ENCODE peak calls at places on chromosomes 4 and X, in ten cellular contexts. N is mucosa of descending colon, D is IMR-90, Z is body of pancreas, V is pancreas, C is ascending aorta, S is psoas muscle, Q is HCT116, H is K562, I is right atrium auricular region. O is an unnamed sample. For H3K36me3, the result is how much of the 10 kb centered on the place peaks cover.

GRCh38 chr4:122450847-122451246 is 5.7 kb downstream of the IL2 start:
- DNase-seq in N (no peak), D (peak), Z (no peak), V (no peak), C (no peak), S (no peak), Q (peak), H (peak), I (no peak), O (no peak)

GRCh38 chr4:106034205-106034604 is 138.9 kb downstream of the NPNT start:
- DNase-seq in N (no peak), D (no peak), Z (no peak), V (no peak), C (no peak), S (no peak), Q (no peak), H (no peak), I (no peak), O (no peak)

GRCh38 chr4:46372878-46373277 is 17.1 kb downstream of the GABRA2 start:
- DNase-seq in N (no peak), D (no peak), Z (no peak), V (no peak), C (no peak), S (no peak), Q (no peak), H (no peak), I (no peak), O (no peak)

GRCh38 chrX:34631826-34632225 is 25.3 kb downstream of the TMEM47 start:
- DNase-seq in N (no peak), D (peak), Z (no peak), V (no peak), C (no peak), S (no peak), Q (no peak), H (no peak), I (no peak), O (no peak)

GRCh38 chr4:104938624-104939023 is 208.1 kb upstream of the TET2 start:
- DNase-seq in N (no peak), D (no peak), Z (no peak), V (no peak), C (no peak), S (no peak), Q (no peak), H (no peak), I (no peak), O (no peak)

GRCh38 chr4:159856451-159856850 is 753.6 kb downstream of the RAPGEF2 start:
- DNase-seq in N (no peak), D (no peak), Z (no peak), V (no peak), C (no peak), S (no peak), Q (no peak), H (no peak), I (no peak), O (no peak)

GRCh38 chr4:55547461-55547770 is 707 bp upstream of the CLOCK start:
- DNase-seq in N (peak), D (no peak), Z (no peak), V (no peak), C (no peak), S (no peak), Q (no peak), H (no peak), I (no peak), O (peak)

GRCh38 chr4:161256716-161257115 is 907.1 kb downstream of the FSTL5 start:
- DNase-seq in N (no peak), D (no peak), Z (no peak), V (no peak), C (no peak), S (no peak), Q (peak), H (no peak), I (no peak), O (no peak)

GRCh38 chrX:140502491-140503229 is 2.2 kb downstream of the SOX3 start:
- DNase-seq in N (no peak), D (no peak), Z (no peak), V (no peak), C (no peak), S (no peak), Q (no peak), H (no peak), I (no peak), O (no peak)

GRCh38 chr4:62881210-62881609 is 1528.0 kb downstream of the TECRL start:
- DNase-seq in N (no peak), D (no peak), Z (no peak), V (no peak), C (no peak), S (no peak), Q (no peak), H (no peak), I (no peak), O (no peak)

GRCh38 chrX:23327104-23327503 is 7.5 kb upstream of the PTCHD1 start:
- DNase-seq in N (no peak), D (no peak), Z (no peak), V (no peak), C (no peak), S (no peak), Q (no peak), H (no peak), I (no peak), O (no peak)

GRCh38 chr4:19300213-19300612 is 951.5 kb upstream of the SLIT2 start:
- DNase-seq in N (no peak), D (peak), Z (no peak), V (no peak), C (no peak), S (no peak), Q (no peak), H (no peak), I (no peak), O (no peak)

GRCh38 chr4:53490965-53491622 is 100.2 kb downstream of the LNX1 start:
- DNase-seq in N (no peak), D (peak), Z (peak), V (no peak), C (no peak), S (no peak), Q (peak), H (peak), I (peak), O (no peak)

GRCh38 chr4:54961357-54961975 is 163.9 kb downstream of the KDR start:
- DNase-seq in N (no peak), D (peak), Z (no peak), V (no peak), C (no peak), S (no peak), Q (peak), H (peak), I (no peak), O (no peak)

GRCh38 chr4:163380703-163381102 is 37.0 kb downstream of the NPY5R start:
- DNase-seq in N (no peak), D (no peak), Z (no peak), V (no peak), C (no peak), S (no peak), Q (no peak), H (no peak), I (no peak), O (no peak)

GRCh38 chr4:74366367-74366891 is 1.5 kb downstream of the EREG start:
- DNase-seq in N (no peak), D (no peak), Z (no peak), V (no peak), C (no peak), S (no peak), Q (no peak), H (no peak), I (no peak), O (no peak)

GRCh38 chrX:17433965-17434364 is 59.0 kb downstream of the NHS start:
- DNase-seq in N (no peak), D (no peak), Z (no peak), V (no peak), C (no peak), S (no peak), Q (no peak), H (no peak), I (no peak), O (no peak)

GRCh38 chr4:88457307-88458090 is 580 bp downstream of the HERC5 start:
- DNase-seq in N (peak), D (no peak), Z (peak), V (peak), C (no peak), S (peak), Q (peak), H (no peak), I (no peak), O (peak)

GRCh38 chr4:88452941-88453340 is 4.0 kb upstream of the HERC5 start:
- DNase-seq in N (no peak), D (no peak), Z (no peak), V (no peak), C (no peak), S (no peak), Q (no peak), H (peak), I (no peak), O (no peak)

GRCh38 chr4:88458091-88458740 is 1.3 kb downstream of the HERC5 start:
- DNase-seq in N (no peak), D (no peak), Z (no peak), V (no peak), C (no peak), S (no peak), Q (no peak), H (no peak), I (no peak), O (no peak)

GRCh38 chr4:88451205-88451604 is 5.7 kb upstream of the HERC5 start:
- DNase-seq in N (no peak), D (no peak), Z (no peak), V (no peak), C (no peak), S (no peak), Q (no peak), H (no peak), I (no peak), O (no peak)

DNA sequence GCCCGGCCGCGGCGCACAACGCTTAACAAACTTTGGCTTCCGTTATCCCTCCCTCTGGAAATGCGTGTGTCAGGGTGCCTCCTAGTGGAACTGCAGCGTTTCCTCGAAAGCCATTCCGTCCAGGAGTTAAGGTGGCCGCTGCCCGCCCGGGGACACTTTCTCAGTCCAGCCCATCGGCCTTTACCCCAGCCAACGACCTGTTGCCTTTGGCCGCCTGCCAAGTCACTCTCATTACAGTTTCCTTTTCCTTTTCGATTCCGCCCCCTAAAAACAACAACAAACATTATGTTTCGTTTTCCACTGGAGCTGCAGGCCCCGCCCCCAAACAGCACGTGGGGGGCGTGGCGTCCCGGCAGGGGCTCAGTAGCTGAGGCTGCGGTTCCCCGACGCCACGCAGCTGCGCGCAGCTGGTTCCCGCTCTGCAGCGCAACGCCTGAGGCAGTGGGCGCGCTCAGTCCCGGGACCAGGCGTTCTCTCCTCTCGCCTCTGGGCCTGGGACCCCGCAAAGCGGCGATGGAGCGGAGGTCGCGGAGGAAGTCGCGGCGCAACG is at the start of gene HERC5:
- DNase-seq in N (peak), D (peak), Z (peak), V (peak), C (peak), S (peak), Q (peak), H (peak), I (peak), O (peak)
- TF ChIP-seq CTCF in N (peak), D (peak), Z (peak), V (peak), C (peak), S (peak), Q (peak), H (peak), I (peak), O (peak)

GRCh38 chr4:1222938-1223690 is 25.8 kb downstream of the CTBP1 start:
- DNase-seq in N (no peak), D (no peak), Z (no peak), V (no peak), C (no peak), S (no peak), Q (no peak), H (no peak), I (no peak), O (no peak)
- H3K36me3 ChIP-seq in N (under half), D (half or more), Z (under half), V (under half), C (half or more), S (under half), Q (under half), H (half or more), I (half or more), O (half or more)

DNA sequence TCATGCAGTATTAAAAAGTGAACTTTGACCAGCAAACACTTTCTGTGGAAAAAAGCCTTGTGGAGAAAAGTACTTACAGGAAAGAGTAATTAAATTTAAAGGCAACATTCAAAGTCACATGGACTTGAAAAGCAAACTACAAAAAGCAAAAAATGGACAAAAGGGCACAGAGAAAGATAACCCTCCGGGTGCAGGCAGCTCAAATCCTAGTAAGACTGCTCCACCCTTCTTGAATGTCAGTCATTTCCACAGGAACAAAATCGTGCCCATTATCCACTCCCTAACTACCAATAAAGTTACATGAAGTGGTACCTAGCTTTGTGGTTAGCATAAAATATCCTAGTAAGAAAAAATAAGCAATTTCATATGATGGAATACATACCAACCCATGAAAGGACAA is 43.4 kb downstream of the MAML3 start:
- DNase-seq in N (no peak), D (no peak), Z (no peak), V (no peak), C (no peak), S (no peak), Q (no peak), H (no peak), I (no peak), O (no peak)
- TF ChIP-seq CTCF in N (no peak), D (no peak), Z (no peak), V (no peak), C (no peak), S (no peak), Q (no peak), H (no peak), I (no peak), O (no peak)

DNA sequence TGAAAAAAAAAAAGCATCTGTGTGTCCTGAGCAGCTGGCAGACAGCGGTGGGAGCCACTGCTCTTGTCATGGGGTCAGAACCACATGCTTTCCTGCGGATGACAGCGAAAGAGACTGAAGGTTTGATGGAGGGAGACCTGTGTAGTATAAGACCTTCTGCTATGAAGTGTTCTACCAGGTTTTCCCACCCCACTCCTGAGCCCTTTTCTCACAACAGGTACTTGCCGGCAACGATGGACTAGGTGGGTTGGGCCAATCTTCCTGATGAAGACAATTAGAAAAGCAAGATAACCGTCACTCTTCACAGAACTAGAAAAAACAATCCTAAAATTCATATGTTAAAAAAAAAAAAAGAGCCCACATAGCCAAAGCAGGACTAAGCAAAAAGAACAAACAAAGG is 107.3 kb downstream of the AFAP1 start:
- DNase-seq in N (no peak), D (no peak), Z (no peak), V (no peak), C (no peak), S (no peak), Q (no peak), H (no peak), I (no peak), O (no peak)
- H3K36me3 ChIP-seq in N (under half), D (under half), Z (under half), V (under half), C (under half), S (under half), Q (under half), H (under half), I (under half), O (under half)

GRCh38 chr4:152779513-152780266 is at the start of the genes ARFIP1 and TIGD4:
- DNase-seq in N (peak), D (peak), Z (peak), V (peak), C (peak), S (peak), Q (peak), H (peak), I (peak), O (peak)
- TF ChIP-seq CTCF in N (peak), D (peak), Z (peak), V (no peak), C (no peak), S (no peak), Q (peak), H (peak), I (no peak), O (peak)

GRCh38 chr4:141457653-141458052 is 178.7 kb upstream of the IL15 start:
- DNase-seq in N (no peak), D (no peak), Z (no peak), V (no peak), C (no peak), S (no peak), Q (no peak), H (no peak), I (no peak), O (no peak)
- H3K36me3 ChIP-seq in N (under half), D (under half), Z (under half), V (under half), C (under half), S (under half), Q (under half), H (under half), I (under half), O (under half)

GRCh38 chr4:89915937-89916336 is 21.3 kb downstream of the MMRN1 start:
- DNase-seq in N (no peak), D (no peak), Z (no peak), V (no peak), C (no peak), S (no peak), Q (no peak), H (no peak), I (no peak), O (no peak)

GRCh38 chr4:89915151-89915550 is 20.5 kb downstream of the MMRN1 start:
- DNase-seq in N (no peak), D (no peak), Z (no peak), V (no peak), C (no peak), S (no peak), Q (no peak), H (no peak), I (no peak), O (no peak)

GRCh38 chr4:89913623-89914022 is 19.0 kb downstream of the MMRN1 start:
- DNase-seq in N (no peak), D (no peak), Z (no peak), V (no peak), C (no peak), S (no peak), Q (no peak), H (no peak), I (no peak), O (no peak)

DNA sequence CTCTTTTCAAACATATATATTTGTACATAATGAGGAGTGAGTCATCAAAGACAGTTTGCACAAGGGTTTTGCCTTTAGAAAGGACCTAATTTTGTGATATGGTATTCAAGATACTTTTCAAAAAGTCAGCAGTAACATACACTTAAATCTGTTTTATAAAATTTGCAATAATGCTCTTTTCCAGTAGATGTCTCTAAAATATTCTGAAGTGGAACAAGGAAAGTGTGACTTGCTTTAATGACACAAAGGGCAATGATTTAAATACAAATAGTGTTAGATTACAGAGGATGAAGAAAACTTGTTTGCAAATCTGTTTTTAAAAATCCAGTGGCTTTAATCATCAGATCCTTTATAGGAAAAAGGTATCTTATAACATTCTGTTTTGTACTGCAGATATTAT is 20.0 kb downstream of the MMRN1 start:
- DNase-seq in N (no peak), D (no peak), Z (no peak), V (no peak), C (no peak), S (no peak), Q (no peak), H (no peak), I (no peak), O (no peak)
- TF ChIP-seq CTCF in N (no peak), D (no peak), Z (no peak), V (no peak), C (no peak), S (no peak), Q (no peak), H (no peak), I (no peak), O (no peak)

O was measured in left ventricle myocardium inferior.